ENCODE peak calls at places on chromosomes 16 and 17, in eight cellular contexts. One of them, this sample, is unnamed.

GRCh38 chr17:51651513-51652298 is 391.4 kb downstream of the UTP18 start:
- DNase-seq in colonic mucosa: no peak
- DNase-seq in CD8-positive, alpha-beta T cell: no peak
- DNase-seq in neural progenitor cell: no peak
- DNase-seq in esophagus squamous epithelium: no peak
- DNase-seq in RWPE2: no peak
- DNase-seq in stomach: no peak
- DNase-seq in psoas muscle: no peak
- DNase-seq in this sample: no peak

GRCh38 chr17:28335959-28336871 is 654 bp downstream of the TNFAIP1 start:
- DNase-seq in colonic mucosa: peak; percentile 70
- DNase-seq in CD8-positive, alpha-beta T cell: no peak
- DNase-seq in neural progenitor cell: peak; percentile 95
- DNase-seq in esophagus squamous epithelium: no peak
- DNase-seq in RWPE2: peak; percentile 86
- DNase-seq in stomach: peak; percentile 68
- DNase-seq in psoas muscle: peak; percentile 63
- DNase-seq in this sample: peak; percentile 77

GRCh38 chr17:4708436-4708835 is 2.0 kb upstream of the ARRB2 start:
- DNase-seq in colonic mucosa: no peak
- DNase-seq in CD8-positive, alpha-beta T cell: peak; percentile 56
- DNase-seq in neural progenitor cell: peak; percentile 36
- DNase-seq in esophagus squamous epithelium: no peak
- DNase-seq in RWPE2: no peak
- DNase-seq in stomach: no peak
- DNase-seq in psoas muscle: no peak
- DNase-seq in this sample: peak; percentile 49

GRCh38 chr17:38454528-38454927 is 26.3 kb downstream of the ARHGAP23 start:
- DNase-seq in colonic mucosa: no peak
- DNase-seq in CD8-positive, alpha-beta T cell: no peak
- DNase-seq in neural progenitor cell: no peak
- DNase-seq in esophagus squamous epithelium: peak; percentile 29
- DNase-seq in RWPE2: peak; percentile 87
- DNase-seq in stomach: peak; percentile 63
- DNase-seq in psoas muscle: peak; percentile 97
- DNase-seq in this sample: peak; percentile 68

GRCh38 chr17:6328279-6328678 is 106.6 kb downstream of the AIPL1 start:
- DNase-seq in colonic mucosa: no peak
- DNase-seq in CD8-positive, alpha-beta T cell: no peak
- DNase-seq in neural progenitor cell: no peak
- DNase-seq in esophagus squamous epithelium: no peak
- DNase-seq in RWPE2: no peak
- DNase-seq in stomach: no peak
- DNase-seq in psoas muscle: no peak
- DNase-seq in this sample: no peak

GRCh38 chr17:30113213-30113612 is 3.4 kb upstream of the NSRP1 start:
- DNase-seq in colonic mucosa: peak; percentile 85
- DNase-seq in CD8-positive, alpha-beta T cell: no peak
- DNase-seq in neural progenitor cell: no peak
- DNase-seq in esophagus squamous epithelium: no peak
- DNase-seq in RWPE2: no peak
- DNase-seq in stomach: peak; percentile 65
- DNase-seq in psoas muscle: no peak
- DNase-seq in this sample: no peak

GRCh38 chr17:17385502-17385901 is 82.3 kb downstream of the NT5M start:
- DNase-seq in colonic mucosa: no peak
- DNase-seq in CD8-positive, alpha-beta T cell: no peak
- DNase-seq in neural progenitor cell: peak; percentile 40
- DNase-seq in esophagus squamous epithelium: no peak
- DNase-seq in RWPE2: no peak
- DNase-seq in stomach: no peak
- DNase-seq in psoas muscle: peak; percentile 53
- DNase-seq in this sample: no peak

GRCh38 chr16:66050991-66051390 is 315.5 kb upstream of the CDH5 start:
- DNase-seq in colonic mucosa: no peak
- DNase-seq in CD8-positive, alpha-beta T cell: no peak
- DNase-seq in neural progenitor cell: no peak
- DNase-seq in esophagus squamous epithelium: no peak
- DNase-seq in RWPE2: no peak
- DNase-seq in stomach: no peak
- DNase-seq in psoas muscle: no peak
- DNase-seq in this sample: no peak

GRCh38 chr16:87240211-87241134 is 76.7 kb downstream of the C16orf95 start:
- DNase-seq in colonic mucosa: peak; percentile 29
- DNase-seq in CD8-positive, alpha-beta T cell: no peak
- DNase-seq in neural progenitor cell: no peak
- DNase-seq in esophagus squamous epithelium: no peak
- DNase-seq in RWPE2: no peak
- DNase-seq in stomach: no peak
- DNase-seq in psoas muscle: no peak
- DNase-seq in this sample: no peak

GRCh38 chr17:50935201-50936124 is 69.3 kb upstream of the TOB1 start:
- DNase-seq in colonic mucosa: no peak
- DNase-seq in CD8-positive, alpha-beta T cell: no peak
- DNase-seq in neural progenitor cell: no peak
- DNase-seq in esophagus squamous epithelium: no peak
- DNase-seq in RWPE2: no peak
- DNase-seq in stomach: peak; percentile 94
- DNase-seq in psoas muscle: peak; percentile 97
- DNase-seq in this sample: peak; percentile 82

GRCh38 chr16:87816507-87817100 is 50.8 kb upstream of the KLHDC4 start:
- DNase-seq in colonic mucosa: no peak
- DNase-seq in CD8-positive, alpha-beta T cell: no peak
- DNase-seq in neural progenitor cell: no peak
- DNase-seq in esophagus squamous epithelium: no peak
- DNase-seq in RWPE2: no peak
- DNase-seq in stomach: no peak
- DNase-seq in psoas muscle: no peak
- DNase-seq in this sample: no peak

GRCh38 chr16:71387045-71387871 is 28.7 kb downstream of the CALB2 start:
- DNase-seq in colonic mucosa: no peak
- DNase-seq in CD8-positive, alpha-beta T cell: no peak
- DNase-seq in neural progenitor cell: peak; percentile 57
- DNase-seq in esophagus squamous epithelium: no peak
- DNase-seq in RWPE2: no peak
- DNase-seq in stomach: no peak
- DNase-seq in psoas muscle: no peak
- DNase-seq in this sample: no peak

GRCh38 chr16:86716649-86717048 is 138.3 kb downstream of the FOXL1 start:
- DNase-seq in colonic mucosa: no peak
- DNase-seq in CD8-positive, alpha-beta T cell: no peak
- DNase-seq in neural progenitor cell: no peak
- DNase-seq in esophagus squamous epithelium: no peak
- DNase-seq in RWPE2: no peak
- DNase-seq in stomach: no peak
- DNase-seq in psoas muscle: peak; percentile 3
- DNase-seq in this sample: no peak

GRCh38 chr16:72877374-72878028 is 170.4 kb downstream of the ZFHX3 start:
- DNase-seq in colonic mucosa: no peak
- DNase-seq in CD8-positive, alpha-beta T cell: no peak
- DNase-seq in neural progenitor cell: no peak
- DNase-seq in esophagus squamous epithelium: no peak
- DNase-seq in RWPE2: no peak
- DNase-seq in stomach: no peak
- DNase-seq in psoas muscle: no peak
- DNase-seq in this sample: no peak

GRCh38 chr16:57316390-57317017 is 32.0 kb upstream of the PLLP start:
- DNase-seq in colonic mucosa: no peak
- DNase-seq in CD8-positive, alpha-beta T cell: no peak
- DNase-seq in neural progenitor cell: no peak
- DNase-seq in esophagus squamous epithelium: no peak
- DNase-seq in RWPE2: no peak
- DNase-seq in stomach: no peak
- DNase-seq in psoas muscle: no peak
- DNase-seq in this sample: no peak

DNA sequence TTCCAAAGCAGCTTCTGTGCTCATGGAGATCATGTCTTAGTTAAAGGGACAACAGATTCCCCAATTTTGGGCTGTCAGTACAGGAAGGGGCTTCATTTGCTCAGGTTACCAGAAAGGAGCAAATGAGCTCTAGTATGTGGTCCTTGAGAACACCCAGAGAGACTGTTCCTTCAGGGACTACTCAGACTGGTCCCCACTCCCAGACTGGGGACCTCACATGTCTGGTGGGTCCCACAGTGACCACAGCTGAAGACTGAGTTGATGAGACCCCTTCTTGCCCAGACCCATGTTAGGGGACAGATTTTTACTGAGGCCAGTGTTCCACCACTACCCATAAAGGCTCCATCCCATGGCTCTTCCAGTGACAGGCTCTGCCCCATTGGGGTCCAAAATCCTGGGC is 1695.2 kb downstream of the TP53TG3F start:
- DNase-seq in colonic mucosa: no peak
- DNase-seq in CD8-positive, alpha-beta T cell: no peak
- DNase-seq in neural progenitor cell: no peak
- DNase-seq in esophagus squamous epithelium: no peak
- DNase-seq in RWPE2: no peak
- DNase-seq in stomach: no peak
- DNase-seq in psoas muscle: no peak
- DNase-seq in this sample: no peak
- H3K9me3 ChIP-seq in colonic mucosa: no peaks in the 10 kb centered on the region
- H3K9me3 ChIP-seq in CD8-positive, alpha-beta T cell: no peaks in the 10 kb centered on the region
- H3K9me3 ChIP-seq in neural progenitor cell: peaks cover 15% of the 10 kb centered on the region
- H3K9me3 ChIP-seq in esophagus squamous epithelium: no peaks in the 10 kb centered on the region
- H3K9me3 ChIP-seq in RWPE2: peaks cover 2% of the 10 kb centered on the region
- H3K9me3 ChIP-seq in stomach: peaks cover 38% of the 10 kb centered on the region
- H3K9me3 ChIP-seq in psoas muscle: no peaks in the 10 kb centered on the region
- H3K9me3 ChIP-seq in this sample: peaks cover 24% of the 10 kb centered on the region

GRCh38 chr17:56679767-56680422 is 86.4 kb downstream of the NOG start:
- DNase-seq in colonic mucosa: no peak
- DNase-seq in CD8-positive, alpha-beta T cell: no peak
- DNase-seq in neural progenitor cell: no peak
- DNase-seq in esophagus squamous epithelium: no peak
- DNase-seq in RWPE2: no peak
- DNase-seq in stomach: no peak
- DNase-seq in psoas muscle: no peak
- DNase-seq in this sample: no peak

GRCh38 chr17:56676807-56677206 is 83.3 kb downstream of the NOG start:
- DNase-seq in colonic mucosa: no peak
- DNase-seq in CD8-positive, alpha-beta T cell: no peak
- DNase-seq in neural progenitor cell: no peak
- DNase-seq in esophagus squamous epithelium: no peak
- DNase-seq in RWPE2: no peak
- DNase-seq in stomach: no peak
- DNase-seq in psoas muscle: no peak
- DNase-seq in this sample: no peak

GRCh38 chr17:56679148-56679766 is 85.8 kb downstream of the NOG start:
- DNase-seq in colonic mucosa: no peak
- DNase-seq in CD8-positive, alpha-beta T cell: no peak
- DNase-seq in neural progenitor cell: peak; percentile 69
- DNase-seq in esophagus squamous epithelium: no peak
- DNase-seq in RWPE2: no peak
- DNase-seq in stomach: no peak
- DNase-seq in psoas muscle: peak; percentile 32
- DNase-seq in this sample: no peak

GRCh38 chr17:56680676-56681075 is 87.2 kb downstream of the NOG start:
- DNase-seq in colonic mucosa: no peak
- DNase-seq in CD8-positive, alpha-beta T cell: no peak
- DNase-seq in neural progenitor cell: no peak
- DNase-seq in esophagus squamous epithelium: no peak
- DNase-seq in RWPE2: no peak
- DNase-seq in stomach: no peak
- DNase-seq in psoas muscle: no peak
- DNase-seq in this sample: no peak

DNA sequence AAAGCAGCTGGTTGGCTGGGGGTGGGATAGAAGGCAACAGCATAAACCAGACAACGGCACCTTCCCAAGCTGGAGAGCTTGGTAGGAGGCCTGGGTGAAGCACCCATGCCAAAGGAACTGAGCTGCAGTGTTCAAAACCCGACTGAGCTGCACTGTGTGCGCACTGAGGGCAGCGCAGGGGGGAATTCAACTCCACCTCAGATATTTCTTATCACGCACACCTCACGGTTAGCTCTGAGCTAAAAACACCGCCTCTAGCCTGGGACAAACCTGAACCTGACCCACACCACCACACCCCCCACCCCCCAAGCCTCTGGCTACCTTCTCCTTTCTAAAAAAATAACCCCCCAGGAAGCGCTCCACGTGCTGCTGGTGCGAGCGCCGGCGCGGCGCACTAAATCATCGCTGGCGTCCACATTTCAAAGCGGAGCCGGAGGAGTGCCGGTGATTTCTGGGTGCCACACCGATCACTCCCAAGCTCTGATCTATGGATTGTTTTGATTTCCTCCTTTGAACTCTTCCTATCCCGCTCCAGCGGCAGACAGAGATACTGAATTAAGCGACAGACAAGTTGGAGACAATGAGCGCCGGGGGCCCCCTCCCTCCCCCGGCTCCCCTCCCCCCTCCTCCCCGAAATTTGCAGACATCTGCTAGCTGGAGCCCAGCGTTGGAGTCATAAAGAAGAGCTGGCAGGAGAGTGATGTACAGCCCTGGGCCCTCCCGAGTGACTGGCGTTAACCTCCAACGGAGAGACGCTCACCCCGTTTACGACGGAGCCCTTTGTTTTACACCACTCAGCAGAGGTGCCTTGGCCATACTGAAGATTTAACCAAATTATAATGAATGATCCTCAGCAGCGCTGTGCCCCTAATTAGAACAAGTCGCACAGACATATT is 85.0 kb downstream of the NOG start:
- DNase-seq in colonic mucosa: no peak
- DNase-seq in CD8-positive, alpha-beta T cell: no peak
- DNase-seq in neural progenitor cell: peak; percentile 57
- DNase-seq in esophagus squamous epithelium: no peak
- DNase-seq in RWPE2: no peak
- DNase-seq in stomach: no peak
- DNase-seq in psoas muscle: no peak
- DNase-seq in this sample: no peak
- H3K4me3 ChIP-seq in colonic mucosa: no peak overlapping the region
- H3K4me3 ChIP-seq in CD8-positive, alpha-beta T cell: peak overlapping the region; percentile 55
- H3K4me3 ChIP-seq in neural progenitor cell: peak overlapping the region; percentile 60
- H3K4me3 ChIP-seq in esophagus squamous epithelium: peak overlapping the region; percentile 54
- H3K4me3 ChIP-seq in RWPE2: no peak overlapping the region
- H3K4me3 ChIP-seq in stomach: peak overlapping the region; percentile 9
- H3K4me3 ChIP-seq in psoas muscle: peak overlapping the region; percentile 61
- H3K4me3 ChIP-seq in this sample: no peak overlapping the region

GRCh38 chr16:14310519-14310991 is 239.4 kb downstream of the MRTFB start:
- DNase-seq in colonic mucosa: no peak
- DNase-seq in CD8-positive, alpha-beta T cell: no peak
- DNase-seq in neural progenitor cell: peak; percentile 45
- DNase-seq in esophagus squamous epithelium: no peak
- DNase-seq in RWPE2: no peak
- DNase-seq in stomach: no peak
- DNase-seq in psoas muscle: peak; percentile 67
- DNase-seq in this sample: no peak
- TF ChIP-seq CTCF in colonic mucosa: no peak
- TF ChIP-seq CTCF in CD8-positive, alpha-beta T cell: no peak
- TF ChIP-seq CTCF in neural progenitor cell: peak; percentile 47
- TF ChIP-seq CTCF in esophagus squamous epithelium: no peak
- TF ChIP-seq CTCF in RWPE2: no peak
- TF ChIP-seq CTCF in stomach: no peak
- TF ChIP-seq CTCF in psoas muscle: no peak
- TF ChIP-seq CTCF in this sample: no peak

DNA sequence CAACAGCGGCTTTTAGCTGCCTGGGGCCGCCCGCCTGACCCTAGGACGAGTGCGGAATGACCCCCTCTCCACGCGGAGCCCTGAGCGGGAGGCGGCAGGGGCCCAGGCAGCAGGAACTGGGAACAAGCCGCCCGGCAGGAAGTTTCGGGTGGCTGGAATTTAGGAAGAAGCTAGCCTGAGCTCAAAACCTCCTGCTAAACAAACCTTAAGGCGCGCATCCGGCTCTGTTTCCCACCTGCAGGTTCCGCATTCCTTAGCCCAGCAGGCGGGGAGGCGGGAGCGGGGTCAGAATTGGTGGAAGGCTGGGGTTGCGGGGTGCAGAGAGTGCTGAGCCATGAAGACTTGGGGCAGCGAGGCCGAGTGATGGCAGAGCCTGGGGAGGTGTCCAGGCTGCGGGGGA is 813.9 kb downstream of the KCNJ18 start:
- DNase-seq in colonic mucosa: no peak
- DNase-seq in CD8-positive, alpha-beta T cell: no peak
- DNase-seq in neural progenitor cell: no peak
- DNase-seq in esophagus squamous epithelium: no peak
- DNase-seq in RWPE2: no peak
- DNase-seq in stomach: no peak
- DNase-seq in psoas muscle: no peak
- DNase-seq in this sample: no peak
- H3K9me3 ChIP-seq in colonic mucosa: no peaks in the 10 kb centered on the region
- H3K9me3 ChIP-seq in CD8-positive, alpha-beta T cell: no peaks in the 10 kb centered on the region
- H3K9me3 ChIP-seq in neural progenitor cell: peaks cover 17% of the 10 kb centered on the region
- H3K9me3 ChIP-seq in esophagus squamous epithelium: peaks cover 17% of the 10 kb centered on the region
- H3K9me3 ChIP-seq in RWPE2: peaks cover 2% of the 10 kb centered on the region
- H3K9me3 ChIP-seq in stomach: peaks cover 11% of the 10 kb centered on the region
- H3K9me3 ChIP-seq in psoas muscle: no peaks in the 10 kb centered on the region
- H3K9me3 ChIP-seq in this sample: no peaks in the 10 kb centered on the region

This sample was measured in lung.